ENCODE peak calls at places on chromosomes 11 and 22, in nine cellular contexts. E is endodermal cell; C is K562; W is SK-N-SH; R is uterus; D is CD8-positive, alpha-beta memory T cell; B is fibroblast of lung; L is pancreas; V is AG04450. N is an unnamed sample.

GRCh38 chr11:57515332-57516060 is at the start of gene SLC43A1:
- DNase-seq in V (no peak), E (peak), C (peak), L (peak), B (peak), D (no peak), W (peak), R (peak), N (no peak)

GRCh38 chr11:104645276-104646018 is 252.8 kb downstream of the CASP12 start:
- DNase-seq in D (no peak), V (no peak), B (no peak), C (no peak), E (no peak), W (no peak), L (no peak), R (no peak), N (no peak)

GRCh38 chr11:65827774-65828156 is 6.0 kb upstream of the SNX32 start:
- DNase-seq in E (no peak), R (no peak), V (no peak), D (no peak), B (no peak), L (no peak), W (no peak), C (no peak), N (no peak)

GRCh38 chr11:47004595-47005033 is 68.1 kb downstream of the CSTPP1 start:
- DNase-seq in C (peak), E (no peak), W (peak), D (no peak), L (peak), V (peak), R (peak), B (peak), N (peak)

GRCh38 chr11:20070459-20070858 is 89.8 kb downstream of the DBX1 start:
- DNase-seq in R (no peak), C (no peak), L (no peak), B (peak), W (no peak), D (no peak), V (no peak), E (peak), N (no peak)

GRCh38 chr22:41983516-41983915 is 14.3 kb downstream of the SEPTIN3 start:
- DNase-seq in L (no peak), B (no peak), C (no peak), W (no peak), E (no peak), R (no peak), D (no peak), V (no peak), N (no peak)

GRCh38 chr11:106131998-106132397 is 54.5 kb downstream of the AASDHPPT start:
- DNase-seq in R (no peak), V (no peak), E (no peak), D (no peak), B (no peak), L (no peak), W (no peak), C (no peak), N (no peak)

GRCh38 chr11:7898666-7899283 is 32.3 kb downstream of the OR10A6 start:
- DNase-seq in B (no peak), E (no peak), C (no peak), R (no peak), D (no peak), V (no peak), L (no peak), W (no peak), N (no peak)

GRCh38 chr22:38843201-38843715 is 570 bp downstream of the NPTXR start:
- DNase-seq in L (peak), W (peak), D (peak), R (peak), B (peak), C (peak), V (peak), E (peak), N (no peak)

GRCh38 chr11:12007769-12008737 is at the start of gene DKK3:
- DNase-seq in L (no peak), V (no peak), B (peak), E (peak), W (peak), R (no peak), C (no peak), D (no peak), N (no peak)

GRCh38 chr11:75035911-75036536 is 47.3 kb downstream of the NEU3 start:
- DNase-seq in E (peak), B (no peak), R (no peak), L (no peak), C (no peak), V (no peak), D (no peak), W (no peak), N (no peak)

GRCh38 chr11:65013692-65014145 is 241 bp upstream of the ARL2 start:
- DNase-seq in W (peak), R (peak), L (peak), E (peak), B (peak), V (peak), C (peak), D (peak), N (peak)

GRCh38 chr22:28018461-28018927 is 99.4 kb upstream of the PITPNB start:
- DNase-seq in C (no peak), V (no peak), E (no peak), R (peak), B (no peak), D (no peak), W (no peak), L (no peak), N (no peak)

GRCh38 chr11:118619444-118620205 is 12.2 kb downstream of the PHLDB1 start:
- DNase-seq in W (no peak), D (no peak), B (peak), E (no peak), C (no peak), R (peak), L (no peak), V (peak), N (no peak)

GRCh38 chr11:34915136-34916013 is 804 bp downstream of the APIP start:
- DNase-seq in B (peak), R (no peak), E (no peak), V (no peak), L (no peak), D (peak), W (no peak), C (peak), N (peak)

GRCh38 chr11:69427337-69427736 is 54.1 kb upstream of the LINC01488 start:
- DNase-seq in D (no peak), W (no peak), E (peak), V (no peak), B (no peak), C (no peak), L (no peak), R (no peak), N (no peak)

GRCh38 chr22:20588843-20589581 is 81.6 kb downstream of the MED15 start:
- DNase-seq in L (peak), C (no peak), R (no peak), W (no peak), E (no peak), D (no peak), V (no peak), B (no peak), N (no peak)

GRCh38 chr11:43268161-43268560 is 43.6 kb upstream of the API5 start:
- DNase-seq in W (no peak), D (no peak), E (no peak), C (no peak), V (no peak), R (peak), L (peak), B (no peak), N (no peak)

GRCh38 chr11:17388609-17389204 is at the start of gene KCNJ11:
- DNase-seq in R (no peak), B (no peak), E (peak), D (no peak), C (no peak), V (no peak), W (no peak), L (no peak), N (peak)

GRCh38 chr22:22018825-22019658 is 36.5 kb upstream of the TOP3B start:
- DNase-seq in V (no peak), D (no peak), E (no peak), L (no peak), B (no peak), R (no peak), C (no peak), W (no peak), N (no peak)

GRCh38 chr11:83363280-83363679 is 77.1 kb upstream of the CCDC90B start:
- DNase-seq in V (no peak), B (no peak), E (no peak), R (no peak), L (no peak), C (no peak), D (no peak), W (no peak), N (no peak)
- H3K27ac ChIP-seq in V (no peak), B (no peak), E (peak), R (no peak), L (no peak), C (no peak), D (no peak), W (no peak), N (no peak)

GRCh38 chr11:2138075-2138435 is 1.1 kb downstream of the IGF2 start:
- DNase-seq in R (no peak), D (no peak), E (peak), C (no peak), W (peak), B (no peak), L (peak), V (no peak), N (no peak)

GRCh38 chr11:2136209-2136951 is 2.8 kb downstream of the IGF2 start:
- DNase-seq in B (no peak), W (no peak), C (no peak), R (no peak), E (no peak), L (peak), D (no peak), V (no peak), N (no peak)

GRCh38 chr11:2138436-2139117 is 612 bp downstream of the IGF2 start:
- DNase-seq in C (no peak), R (no peak), V (no peak), D (no peak), W (no peak), B (peak), L (peak), E (peak), N (no peak)

GRCh38 chr11:2136952-2137201 is 2.3 kb downstream of the IGF2 start:
- DNase-seq in W (no peak), R (no peak), B (no peak), E (no peak), D (no peak), C (no peak), V (no peak), L (no peak), N (no peak)

GRCh38 chr11:2137202-2138071 is 1.8 kb downstream of the IGF2 start:
- DNase-seq in D (no peak), C (peak), E (peak), W (peak), B (peak), R (peak), V (peak), L (peak), N (no peak)
- H3K27ac ChIP-seq in D (no peak), C (no peak), E (no peak), W (no peak), B (no peak), R (no peak), V (peak), L (no peak), N (no peak)

DNA sequence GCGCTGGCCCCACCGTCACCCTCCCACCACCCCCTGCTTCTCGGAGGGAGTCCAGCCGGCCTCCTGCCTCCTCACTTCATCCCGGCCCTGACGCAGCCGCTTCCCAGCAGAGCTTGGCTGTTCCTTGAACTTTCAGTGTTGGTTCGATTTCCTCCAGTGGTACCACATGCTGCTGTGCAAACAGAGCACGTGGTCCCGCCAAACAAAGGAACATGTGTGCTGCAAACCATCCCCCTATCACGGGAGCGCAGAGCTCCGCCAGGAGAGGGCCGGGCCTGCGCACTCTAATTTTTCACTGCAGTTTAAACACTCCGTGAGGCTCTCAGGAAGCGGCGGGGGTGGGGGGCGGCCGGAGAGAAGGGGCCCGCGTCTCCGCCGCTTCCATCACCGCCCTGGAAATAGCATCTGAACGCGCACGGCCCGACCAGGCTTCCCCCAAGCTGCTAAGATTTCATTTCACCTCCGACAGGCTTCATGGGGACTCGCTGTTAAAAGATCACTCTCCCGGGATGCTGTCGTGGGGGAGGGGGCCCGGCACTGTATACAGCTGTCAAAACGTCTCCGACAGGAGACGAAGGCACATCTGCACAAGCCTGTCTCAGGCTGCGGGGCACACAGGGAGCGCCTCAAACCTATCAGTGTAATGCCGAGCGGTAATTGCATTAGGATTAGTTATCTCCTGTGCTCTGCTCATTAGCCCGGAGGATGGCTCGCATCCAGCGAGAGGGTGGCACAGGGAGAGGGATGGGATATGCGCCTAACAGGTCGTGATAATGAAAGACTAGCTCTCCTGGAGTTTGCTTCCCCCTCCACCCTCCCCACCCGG is 269.9 kb upstream of the SORL1-AS1 start:
- DNase-seq in C (no peak), D (no peak), V (peak), E (peak), R (peak), B (peak), W (peak), L (peak), N (peak)
- H3K27ac ChIP-seq in C (no peak), D (no peak), V (peak), E (peak), R (peak), B (peak), W (no peak), L (peak), N (peak)

GRCh38 chr11:44671234-44671633 is 55.5 kb upstream of the TSPAN18 start:
- DNase-seq in D (no peak), V (no peak), R (no peak), E (peak), L (no peak), B (no peak), W (no peak), C (no peak), N (no peak)
- H3K27ac ChIP-seq in D (no peak), V (no peak), R (no peak), E (peak), L (no peak), B (no peak), W (no peak), C (no peak), N (no peak)

DNA sequence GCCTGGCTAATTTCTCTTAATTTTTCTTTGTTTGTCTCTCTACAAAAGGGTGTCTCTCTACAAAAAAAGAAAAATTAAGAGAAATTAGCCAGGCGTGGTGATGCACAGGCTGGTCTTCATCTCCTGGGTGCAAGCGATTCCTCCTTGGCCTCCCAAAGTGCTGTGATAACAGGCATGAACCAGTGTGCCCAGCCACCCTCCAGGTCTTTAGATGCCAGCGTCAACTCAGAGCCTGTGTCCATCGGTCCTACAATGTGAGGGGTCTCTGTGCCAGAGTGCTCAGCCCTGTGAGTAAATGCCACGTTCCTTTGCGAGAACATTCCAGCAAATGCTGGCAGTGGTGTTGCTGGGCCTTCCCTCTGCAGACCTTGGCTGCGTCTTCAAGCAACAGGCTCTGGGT is 62.7 kb downstream of the IGF2 start:
- DNase-seq in E (no peak), W (no peak), L (no peak), V (no peak), C (no peak), R (no peak), B (no peak), D (no peak), N (no peak)
- H3K27ac ChIP-seq in E (no peak), W (no peak), L (no peak), V (no peak), C (no peak), R (no peak), B (no peak), D (no peak), N (no peak)

DNA sequence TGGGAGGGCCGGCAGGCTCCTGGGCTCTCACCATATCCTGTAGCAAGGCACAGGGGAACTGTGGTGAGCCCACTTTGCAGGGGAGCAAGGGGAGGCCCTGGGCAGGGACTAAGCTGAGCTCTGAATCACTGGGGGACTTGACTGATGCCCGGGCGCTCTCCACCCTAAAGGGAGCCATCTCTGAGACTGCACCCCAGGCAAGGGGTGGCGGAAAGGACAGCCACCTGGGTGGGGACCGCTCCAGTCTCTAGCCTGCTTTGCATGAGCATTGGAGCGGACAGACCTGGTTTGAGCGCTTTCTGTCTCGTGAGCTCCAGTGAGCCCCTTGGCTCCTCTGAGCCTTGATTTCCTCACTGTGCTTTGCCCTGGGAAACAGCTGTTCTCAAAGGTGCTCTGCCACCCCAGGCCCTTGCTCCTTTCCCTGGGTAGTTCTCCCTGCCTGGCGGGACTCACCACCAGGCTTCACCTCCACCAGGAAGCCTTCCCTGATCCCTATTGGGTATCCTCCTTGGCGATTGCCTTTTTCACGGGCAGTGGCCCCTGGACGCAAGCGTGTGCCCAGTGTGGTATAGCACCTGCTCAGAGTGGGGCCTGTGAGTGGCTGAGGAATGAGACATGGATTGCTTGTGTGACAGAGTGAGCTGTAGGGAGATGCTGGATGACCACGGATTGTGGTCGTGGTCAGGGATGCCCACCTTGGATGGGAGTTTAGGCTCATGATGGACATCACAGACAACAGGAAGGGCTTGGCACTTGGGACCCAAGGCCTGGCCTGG is 24.4 kb downstream of the PARVG start:
- DNase-seq in C (no peak), B (no peak), W (no peak), E (no peak), L (peak), R (no peak), D (no peak), V (no peak), N (no peak)
- H3K27ac ChIP-seq in C (no peak), B (no peak), W (no peak), E (no peak), L (no peak), R (no peak), D (no peak), V (no peak), N (no peak)